ENCODE peak calls at places on chromosomes 4 and X, in four cellular contexts. One of them, this sample, is unnamed.
A peak's percentile ranks its signal among the peaks of the same experiment; 100 is the strongest.

GRCh38 chrX:133414399-133415275 is 652 bp downstream of the GPC4 start:
- DNase-seq in GM12878: no peak
- DNase-seq in K562: no peak
- DNase-seq in H1: no peak
- DNase-seq in this sample: no peak

GRCh38 chrX:40652664-40653063 is 5.3 kb upstream of the CXorf38 start:
- DNase-seq in H1: no peak
- DNase-seq in K562: no peak
- DNase-seq in GM12878: no peak
- DNase-seq in this sample: no peak

GRCh38 chr4:141080668-141081067 is 52.6 kb downstream of the RNF150 start:
- DNase-seq in H1: no peak
- DNase-seq in GM12878: no peak
- DNase-seq in K562: no peak
- DNase-seq in this sample: no peak

GRCh38 chr4:168318266-168318895 is at the start of gene DDX60:
- DNase-seq in H1: peak; percentile 79
- DNase-seq in GM12878: peak; percentile 68
- DNase-seq in K562: no peak
- DNase-seq in this sample: peak; percentile 73

GRCh38 chr4:145098675-145099037 is 545 bp downstream of the ABCE1 start:
- DNase-seq in GM12878: no peak
- DNase-seq in H1: no peak
- DNase-seq in K562: no peak
- DNase-seq in this sample: peak; percentile 66

GRCh38 chr4:182548156-182548555 is 305.0 kb downstream of the TENM3 start:
- DNase-seq in GM12878: no peak
- DNase-seq in H1: no peak
- DNase-seq in K562: no peak
- DNase-seq in this sample: peak; percentile 19

GRCh38 chr4:8504279-8505007 is 63.9 kb downstream of the TRMT44 start:
- DNase-seq in GM12878: no peak
- DNase-seq in H1: no peak
- DNase-seq in K562: no peak
- DNase-seq in this sample: no peak

GRCh38 chr4:105637409-105638258 is 70.9 kb downstream of the INTS12 start:
- DNase-seq in GM12878: peak; percentile 45
- DNase-seq in H1: no peak
- DNase-seq in K562: no peak
- DNase-seq in this sample: peak; percentile 3

GRCh38 chr4:139767585-139767984 is 102.0 kb downstream of the MGST2 start:
- DNase-seq in K562: no peak
- DNase-seq in GM12878: no peak
- DNase-seq in H1: no peak
- DNase-seq in this sample: no peak

GRCh38 chrX:108223606-108224005 is 132.0 kb downstream of the ATG4A start:
- DNase-seq in K562: no peak
- DNase-seq in GM12878: no peak
- DNase-seq in H1: no peak
- DNase-seq in this sample: no peak

GRCh38 chrX:145393702-145394235 is 146.5 kb downstream of the SPANXN1 start:
- DNase-seq in GM12878: no peak
- DNase-seq in H1: no peak
- DNase-seq in K562: no peak
- DNase-seq in this sample: no peak

DNA sequence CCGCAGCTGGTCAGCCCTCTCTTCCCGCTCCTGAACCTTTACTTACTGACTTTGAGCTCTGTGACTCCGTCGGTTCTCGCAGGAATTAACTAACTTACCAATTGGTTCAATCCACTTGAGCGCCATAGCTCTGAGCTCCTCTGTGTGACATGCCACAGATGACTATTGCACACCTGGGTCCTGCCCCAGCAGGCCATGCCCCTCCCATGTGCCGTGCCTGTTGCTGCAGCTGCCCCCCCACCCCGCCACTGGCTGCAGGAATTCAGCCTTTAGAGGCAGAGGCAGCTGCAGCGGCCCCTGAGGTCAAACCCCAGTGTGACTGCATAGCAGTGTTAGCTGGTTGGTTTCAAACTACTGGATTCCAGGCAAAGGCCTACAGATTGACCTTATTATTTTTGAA is 70.6 kb downstream of the MTMR1 start:
- DNase-seq in H1: no peak
- DNase-seq in K562: no peak
- DNase-seq in GM12878: no peak
- DNase-seq in this sample: no peak
- TF ChIP-seq CHD1 in H1: no peak
- TF ChIP-seq CHD1 in K562: no peak
- TF ChIP-seq CHD1 in GM12878: no peak
- TF ChIP-seq CHD1 in this sample: no peak

GRCh38 chrX:155086961-155087735 is 15.8 kb downstream of the BRCC3 start:
- DNase-seq in GM12878: no peak
- DNase-seq in H1: no peak
- DNase-seq in K562: no peak
- DNase-seq in this sample: no peak

GRCh38 chrX:155086202-155086840 is 15.0 kb downstream of the BRCC3 start:
- DNase-seq in H1: peak; percentile 63
- DNase-seq in GM12878: no peak
- DNase-seq in K562: peak; percentile 38
- DNase-seq in this sample: peak; percentile 12
- TF ChIP-seq CHD1 in H1: no peak
- TF ChIP-seq CHD1 in GM12878: no peak
- TF ChIP-seq CHD1 in K562: no peak
- TF ChIP-seq CHD1 in this sample: no peak

DNA sequence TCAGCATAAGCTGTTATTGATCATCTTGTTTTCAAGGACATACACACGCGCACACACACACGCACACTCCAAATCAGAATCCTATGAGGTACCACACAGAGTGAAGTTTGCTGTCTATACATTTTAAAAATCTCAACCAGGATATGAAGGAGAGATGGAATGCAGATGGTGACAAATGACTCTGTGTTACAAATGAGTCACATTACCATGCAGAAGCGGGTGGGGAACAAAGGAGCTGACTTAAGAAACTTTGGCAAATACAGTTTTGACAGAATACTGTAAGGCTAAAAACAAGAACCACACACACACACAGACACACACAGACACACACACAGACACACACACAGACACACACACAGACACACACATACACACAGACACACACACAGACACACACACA is 81.7 kb downstream of the RELL1 start:
- DNase-seq in K562: no peak
- DNase-seq in H1: no peak
- DNase-seq in GM12878: no peak
- DNase-seq in this sample: peak; percentile 68
- TF ChIP-seq CHD1 in K562: no peak
- TF ChIP-seq CHD1 in H1: no peak
- TF ChIP-seq CHD1 in GM12878: no peak
- TF ChIP-seq CHD1 in this sample: no peak

DNA sequence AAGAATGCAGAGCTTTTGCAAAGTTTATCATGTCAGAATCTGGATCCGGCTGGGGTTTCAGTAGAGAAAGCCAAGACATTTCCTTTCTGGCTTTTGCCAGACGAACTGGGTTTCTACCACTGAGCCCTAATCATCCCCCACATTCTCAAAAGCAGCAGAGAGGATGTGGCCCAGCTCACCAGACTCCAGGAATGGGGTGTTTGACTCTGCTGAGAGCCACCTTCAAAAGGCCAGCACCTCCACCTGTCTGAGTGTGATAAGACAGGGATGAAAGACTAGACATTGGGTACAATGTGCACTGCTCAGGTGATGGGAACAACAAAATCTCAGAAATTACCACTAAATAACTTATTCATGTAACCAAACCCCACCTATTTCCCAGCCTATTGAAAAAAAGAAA is 25.7 kb upstream of the CCKAR start:
- DNase-seq in H1: no peak
- DNase-seq in K562: no peak
- DNase-seq in GM12878: no peak
- DNase-seq in this sample: no peak
- TF ChIP-seq CHD1 in H1: no peak
- TF ChIP-seq CHD1 in K562: no peak
- TF ChIP-seq CHD1 in GM12878: no peak
- TF ChIP-seq CHD1 in this sample: no peak

DNA sequence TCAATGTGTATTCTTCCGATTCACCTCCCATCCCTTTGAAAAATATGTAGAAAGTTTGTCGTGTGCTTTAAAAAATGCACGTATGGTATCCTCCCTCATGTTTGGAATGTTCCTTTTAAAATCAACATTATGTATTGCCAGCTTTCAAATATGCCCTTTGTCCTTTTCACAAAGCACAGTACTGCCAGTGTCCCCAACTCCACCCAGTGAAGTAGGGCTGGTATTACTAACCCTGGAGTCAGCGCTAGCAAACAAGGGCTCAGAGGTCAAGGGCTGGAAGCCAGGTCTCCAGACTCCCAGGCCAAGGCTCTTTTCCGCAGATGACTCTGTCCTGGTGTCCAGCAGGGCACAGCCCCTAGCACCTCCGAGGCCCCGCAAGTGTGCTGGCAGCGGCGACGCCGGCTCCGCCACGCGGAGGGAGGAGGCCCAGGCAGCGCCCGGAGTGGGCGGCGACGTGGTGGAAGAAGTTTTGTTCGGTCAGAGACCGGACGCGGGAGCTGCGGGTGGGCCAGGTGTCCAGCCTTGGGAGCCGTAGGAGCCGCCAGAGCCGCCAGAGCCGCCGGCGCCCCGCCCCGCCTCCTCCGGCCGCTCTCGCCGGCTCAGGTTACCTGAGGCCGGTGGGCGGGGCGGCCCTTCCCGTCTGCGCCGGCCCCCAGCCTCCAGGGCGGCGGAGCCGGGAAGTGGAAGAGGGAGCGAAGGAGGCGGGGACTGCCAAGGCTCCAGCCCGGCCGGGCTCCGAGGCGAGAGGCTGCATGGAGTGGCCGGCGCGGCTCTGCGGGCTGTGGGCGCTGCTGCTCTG is at the start of gene IL13RA1:
- DNase-seq in K562: peak; percentile 88
- DNase-seq in GM12878: no peak
- DNase-seq in H1: peak; percentile 70
- DNase-seq in this sample: peak; percentile 76
- TF ChIP-seq CHD1 in K562: no peak
- TF ChIP-seq CHD1 in GM12878: no peak
- TF ChIP-seq CHD1 in H1: no peak
- TF ChIP-seq CHD1 in this sample: no peak